ENCODE peak calls at places on chromosomes 13 and 19, in six cellular contexts. H, R, I, E, S and F are unnamed samples.

GRCh38 chr19:58406818-58407657 is 1.4 kb upstream of the ZNF584 start:
- DNase-seq in R (no peak), H (no peak), I (no peak), E (peak), S (no peak), F (no peak)

GRCh38 chr13:100512422-100512821 is 76.2 kb downstream of the GGACT start:
- DNase-seq in E (no peak), S (no peak), R (no peak), H (no peak), I (no peak), F (no peak)

GRCh38 chr19:33755314-33756020 is 41.2 kb upstream of the KCTD15 start:
- DNase-seq in E (no peak), S (no peak), R (no peak), H (no peak), I (no peak), F (no peak)

GRCh38 chr19:3515891-3516422 is 9.8 kb downstream of the FZR1 start:
- DNase-seq in R (no peak), I (no peak), E (no peak), H (no peak), S (peak), F (no peak)

GRCh38 chr13:30191491-30192100 is 115.8 kb downstream of the KATNAL1 start:
- DNase-seq in E (no peak), R (no peak), H (no peak), S (no peak), I (no peak), F (no peak)

GRCh38 chr13:49330546-49330864 is 82.8 kb downstream of the CDADC1 start:
- DNase-seq in E (no peak), I (no peak), H (no peak), R (no peak), S (no peak), F (no peak)

GRCh38 chr13:112096959-112097358 is 30.0 kb downstream of the SOX1 start:
- DNase-seq in R (no peak), H (no peak), I (no peak), S (no peak), E (no peak), F (no peak)

GRCh38 chr19:14577885-14578427 is 4.9 kb upstream of the CLEC17A start:
- DNase-seq in S (no peak), R (no peak), E (no peak), H (no peak), I (no peak), F (no peak)

GRCh38 chr13:35887028-35887666 is 244.0 kb downstream of the DCLK1 start:
- DNase-seq in E (no peak), S (no peak), H (no peak), I (no peak), R (no peak), F (no peak)

GRCh38 chr19:38395381-38396127 is 7.1 kb downstream of the SPRED3 start:
- DNase-seq in H (no peak), S (no peak), E (no peak), I (peak), R (no peak), F (no peak)

GRCh38 chr13:99414048-99414995 is 87.0 kb upstream of the TM9SF2 start:
- DNase-seq in I (no peak), S (no peak), E (no peak), H (no peak), R (no peak), F (no peak)

GRCh38 chr19:18715416-18715815 is 31.9 kb downstream of the CRTC1 start:
- DNase-seq in E (no peak), R (no peak), S (no peak), H (no peak), I (no peak), F (no peak)

GRCh38 chr13:80047406-80047805 is 293.5 kb downstream of the SPRY2 start:
- DNase-seq in H (no peak), E (no peak), I (no peak), S (peak), R (no peak), F (no peak)

GRCh38 chr19:17755977-17756670 is 4.8 kb downstream of the FCHO1 start:
- DNase-seq in R (no peak), E (peak), H (peak), I (peak), S (peak), F (peak)

GRCh38 chr13:32047088-32047487 is 15.5 kb downstream of the FRY start:
- DNase-seq in R (no peak), E (no peak), S (no peak), I (no peak), H (no peak), F (no peak)

GRCh38 chr13:27638521-27638920 is 16.8 kb downstream of the POLR1D start:
- DNase-seq in R (no peak), S (peak), E (no peak), H (no peak), I (no peak), F (peak)

GRCh38 chr19:18798384-18799352 is 7.6 kb upstream of the COMP start:
- DNase-seq in H (no peak), R (no peak), S (no peak), E (peak), I (no peak), F (no peak)

GRCh38 chr13:25864116-25864515 is 187.7 kb downstream of the SHISA2 start:
- DNase-seq in S (no peak), H (no peak), I (no peak), R (no peak), E (no peak), F (no peak)

GRCh38 chr13:80235131-80235530 is 105.8 kb downstream of the SPRY2 start:
- DNase-seq in H (no peak), I (no peak), R (no peak), S (peak), E (no peak), F (no peak)

GRCh38 chr19:14375582-14376291 is 5.5 kb upstream of the ADGRE5 start:
- DNase-seq in S (peak), I (no peak), E (no peak), H (peak), R (peak), F (no peak)

GRCh38 chr19:55080121-55080914 is 4.6 kb downstream of the EPS8L1 start:
- DNase-seq in I (peak), E (no peak), R (no peak), H (peak), S (peak), F (no peak)

GRCh38 chr19:13350072-13350471 is 156.2 kb downstream of the CACNA1A start:
- DNase-seq in E (no peak), I (no peak), S (no peak), H (no peak), R (no peak), F (no peak)

GRCh38 chr13:109389892-109390345 is 396.5 kb downstream of the IRS2 start:
- DNase-seq in I (no peak), H (no peak), E (no peak), S (peak), R (no peak), F (no peak)

GRCh38 chr19:39265321-39265916 is 2.8 kb upstream of the IFNL2 start:
- DNase-seq in I (no peak), S (no peak), E (no peak), H (no peak), R (no peak), F (no peak)

GRCh38 chr19:18388328-18389094 is 2.6 kb downstream of the GDF15 start:
- DNase-seq in I (peak), R (peak), S (peak), E (peak), H (peak), F (peak)

GRCh38 chr13:99796175-99796819 is 175.3 kb downstream of the ZIC5 start:
- DNase-seq in S (peak), E (peak), I (no peak), H (no peak), R (no peak), F (peak)

DNA sequence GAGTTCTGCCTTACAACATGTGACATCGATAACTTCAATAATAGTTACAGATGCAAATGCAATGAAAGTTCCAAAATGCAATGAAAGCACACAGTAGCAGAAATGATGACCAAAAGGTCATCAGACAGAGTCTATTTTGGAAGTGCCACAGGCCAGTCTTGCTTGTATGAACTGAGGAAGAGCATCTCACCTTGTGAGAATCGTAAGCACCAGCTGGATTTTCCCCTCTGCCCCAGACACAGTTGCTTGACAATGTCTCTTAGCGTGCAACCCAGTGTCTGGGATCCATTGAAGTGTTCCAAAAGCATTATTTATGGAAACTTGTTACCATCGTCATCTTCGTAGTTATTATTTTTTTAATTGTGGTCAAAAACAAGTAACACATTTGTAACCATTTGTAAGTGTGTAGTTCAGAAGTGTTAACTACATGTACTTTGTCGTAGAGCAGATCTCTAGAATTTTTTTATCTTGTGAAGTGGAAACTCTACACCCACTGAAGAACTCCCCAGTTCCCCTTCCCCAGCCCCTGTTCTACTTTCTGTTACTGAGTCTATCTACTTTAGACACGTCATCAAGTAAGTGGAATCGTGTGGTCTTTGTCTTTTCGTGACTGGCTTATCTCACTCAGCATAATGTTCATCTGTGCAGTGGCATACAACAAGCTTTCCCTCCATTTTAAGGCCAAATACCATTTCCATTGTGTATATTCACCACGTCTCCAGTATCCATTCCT is 170.0 kb upstream of the RNF113B start:
- DNase-seq in H (no peak), I (no peak), S (no peak), E (no peak), R (no peak), F (no peak)
- TF ChIP-seq CTCF in H (no peak), I (no peak), S (no peak), E (no peak), R (no peak), F (no peak)

GRCh38 chr19:32324631-32325215 is 20.7 kb upstream of the ZNF507 start:
- DNase-seq in S (no peak), E (no peak), I (no peak), R (no peak), H (no peak), F (no peak)
- TF ChIP-seq CTCF in S (peak), E (no peak), I (no peak), R (no peak), H (no peak), F (no peak)

GRCh38 chr13:114110091-114110829 is 22.2 kb downstream of the RASA3 start:
- DNase-seq in R (peak), I (peak), S (no peak), H (no peak), E (no peak), F (peak)
- TF ChIP-seq CTCF in R (no peak), I (peak), S (no peak), H (peak), E (no peak), F (no peak)

GRCh38 chr19:46578450-46578849 is 22.7 kb upstream of the CALM3 start:
- DNase-seq in H (no peak), I (no peak), S (no peak), E (no peak), R (no peak), F (no peak)

GRCh38 chr19:46573679-46574522 is 27.2 kb upstream of the CALM3 start:
- DNase-seq in E (no peak), I (no peak), H (no peak), R (no peak), S (no peak), F (no peak)

GRCh38 chr19:46580247-46580646 is 20.9 kb upstream of the CALM3 start:
- DNase-seq in R (no peak), S (no peak), H (no peak), I (no peak), E (no peak), F (no peak)

GRCh38 chr19:46574533-46574932 is 26.6 kb upstream of the CALM3 start:
- DNase-seq in I (no peak), R (no peak), H (no peak), S (no peak), E (no peak), F (no peak)

DNA sequence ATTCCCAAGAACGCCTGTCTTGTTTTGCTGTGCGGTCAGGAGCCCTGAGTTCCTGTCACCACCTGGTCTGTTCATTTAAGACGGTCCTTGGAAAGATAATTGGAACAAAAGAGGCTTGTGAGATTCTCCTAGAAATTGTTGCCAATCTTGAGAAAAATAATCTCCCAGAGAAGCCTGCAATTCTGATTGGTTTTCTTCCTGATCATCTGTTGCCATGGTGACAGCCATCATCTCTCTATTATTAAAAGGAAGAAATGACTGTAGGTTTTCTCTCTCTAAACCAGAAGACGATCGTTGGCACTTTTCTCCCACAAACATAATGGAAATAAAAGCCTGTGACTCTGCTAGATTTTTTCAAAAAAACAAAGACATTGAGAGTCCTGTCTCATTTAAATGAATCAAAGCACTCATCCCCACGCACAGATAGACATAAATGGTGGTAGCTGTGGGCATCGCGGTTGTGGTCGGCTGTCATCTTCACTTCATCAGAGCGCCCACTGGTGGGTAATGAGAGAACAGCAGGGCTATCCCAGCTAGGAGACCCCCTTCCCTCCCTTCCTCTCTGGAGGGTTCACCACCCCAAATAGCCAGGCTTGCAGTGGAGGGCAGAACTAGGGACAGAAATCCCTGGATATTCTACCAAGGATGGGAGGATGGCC is 21.7 kb upstream of the CALM3 start:
- DNase-seq in E (no peak), I (peak), R (no peak), S (no peak), H (no peak), F (no peak)
- TF ChIP-seq CTCF in E (no peak), I (no peak), R (no peak), S (peak), H (no peak), F (no peak)